ENCODE peak calls at places on chromosome 5, in nine cellular contexts. One of them, this sample, is unnamed.

GRCh38 chr5:10701567-10702039 is 59.4 kb downstream of the DAP start:
- DNase-seq in fibroblast of the aortic adventitia: peak; percentile 68
- DNase-seq in CD8-positive, alpha-beta memory T cell: no peak
- DNase-seq in CD8-positive, alpha-beta T cell: no peak
- DNase-seq in astrocyte of the spinal cord: peak; percentile 65
- DNase-seq in left ventricle myocardium inferior: no peak
- DNase-seq in IMR-90: peak; percentile 71
- DNase-seq in cardiac muscle cell: peak; percentile 50
- DNase-seq in uterus: peak; percentile 47
- DNase-seq in this sample: peak; percentile 44

GRCh38 chr5:90308787-90309585 is 100.6 kb downstream of the CETN3 start:
- DNase-seq in left ventricle myocardium inferior: no peak
- DNase-seq in cardiac muscle cell: no peak
- DNase-seq in uterus: no peak
- DNase-seq in astrocyte of the spinal cord: no peak
- DNase-seq in IMR-90: no peak
- DNase-seq in fibroblast of the aortic adventitia: no peak
- DNase-seq in CD8-positive, alpha-beta T cell: no peak
- DNase-seq in CD8-positive, alpha-beta memory T cell: no peak
- DNase-seq in this sample: no peak

GRCh38 chr5:135810188-135810943 is 24.1 kb upstream of the SLC25A48 start:
- DNase-seq in fibroblast of the aortic adventitia: no peak
- DNase-seq in cardiac muscle cell: no peak
- DNase-seq in CD8-positive, alpha-beta T cell: no peak
- DNase-seq in astrocyte of the spinal cord: no peak
- DNase-seq in IMR-90: no peak
- DNase-seq in left ventricle myocardium inferior: no peak
- DNase-seq in CD8-positive, alpha-beta memory T cell: no peak
- DNase-seq in uterus: no peak
- DNase-seq in this sample: no peak

GRCh38 chr5:40464461-40464860 is 215.3 kb upstream of the PTGER4 start:
- DNase-seq in IMR-90: peak; percentile 15
- DNase-seq in cardiac muscle cell: no peak
- DNase-seq in CD8-positive, alpha-beta T cell: no peak
- DNase-seq in left ventricle myocardium inferior: no peak
- DNase-seq in fibroblast of the aortic adventitia: peak; percentile 10
- DNase-seq in uterus: no peak
- DNase-seq in CD8-positive, alpha-beta memory T cell: no peak
- DNase-seq in astrocyte of the spinal cord: peak; percentile 36
- DNase-seq in this sample: peak; percentile 32

GRCh38 chr5:39775058-39775457 is 350.3 kb upstream of the DAB2 start:
- DNase-seq in IMR-90: peak; percentile 57
- DNase-seq in CD8-positive, alpha-beta memory T cell: no peak
- DNase-seq in astrocyte of the spinal cord: peak; percentile 44
- DNase-seq in fibroblast of the aortic adventitia: peak; percentile 48
- DNase-seq in left ventricle myocardium inferior: no peak
- DNase-seq in uterus: no peak
- DNase-seq in cardiac muscle cell: no peak
- DNase-seq in CD8-positive, alpha-beta T cell: no peak
- DNase-seq in this sample: peak; percentile 37

GRCh38 chr5:38210701-38211353 is 47.5 kb upstream of the EGFLAM start:
- DNase-seq in cardiac muscle cell: peak; percentile 20
- DNase-seq in fibroblast of the aortic adventitia: no peak
- DNase-seq in uterus: no peak
- DNase-seq in left ventricle myocardium inferior: no peak
- DNase-seq in CD8-positive, alpha-beta memory T cell: no peak
- DNase-seq in IMR-90: no peak
- DNase-seq in astrocyte of the spinal cord: no peak
- DNase-seq in CD8-positive, alpha-beta T cell: no peak
- DNase-seq in this sample: no peak

GRCh38 chr5:139842321-139842720 is 46.7 kb downstream of the PSD2 start:
- DNase-seq in IMR-90: no peak
- DNase-seq in cardiac muscle cell: no peak
- DNase-seq in left ventricle myocardium inferior: no peak
- DNase-seq in CD8-positive, alpha-beta memory T cell: no peak
- DNase-seq in astrocyte of the spinal cord: no peak
- DNase-seq in uterus: no peak
- DNase-seq in fibroblast of the aortic adventitia: no peak
- DNase-seq in CD8-positive, alpha-beta T cell: no peak
- DNase-seq in this sample: no peak

GRCh38 chr5:80934751-80935150 is 25.4 kb upstream of the RASGRF2 start:
- DNase-seq in CD8-positive, alpha-beta T cell: no peak
- DNase-seq in uterus: no peak
- DNase-seq in CD8-positive, alpha-beta memory T cell: no peak
- DNase-seq in astrocyte of the spinal cord: no peak
- DNase-seq in left ventricle myocardium inferior: no peak
- DNase-seq in IMR-90: no peak
- DNase-seq in cardiac muscle cell: no peak
- DNase-seq in fibroblast of the aortic adventitia: no peak
- DNase-seq in this sample: no peak

GRCh38 chr5:141121563-141121962 is at the start of gene PCDHB4:
- DNase-seq in cardiac muscle cell: no peak
- DNase-seq in left ventricle myocardium inferior: no peak
- DNase-seq in fibroblast of the aortic adventitia: no peak
- DNase-seq in astrocyte of the spinal cord: no peak
- DNase-seq in CD8-positive, alpha-beta T cell: no peak
- DNase-seq in uterus: peak; percentile 45
- DNase-seq in CD8-positive, alpha-beta memory T cell: no peak
- DNase-seq in IMR-90: no peak
- DNase-seq in this sample: no peak

GRCh38 chr5:83817591-83817990 is 96.9 kb upstream of the HAPLN1 start:
- DNase-seq in astrocyte of the spinal cord: no peak
- DNase-seq in CD8-positive, alpha-beta memory T cell: no peak
- DNase-seq in fibroblast of the aortic adventitia: no peak
- DNase-seq in cardiac muscle cell: no peak
- DNase-seq in left ventricle myocardium inferior: no peak
- DNase-seq in uterus: no peak
- DNase-seq in CD8-positive, alpha-beta T cell: no peak
- DNase-seq in IMR-90: no peak
- DNase-seq in this sample: no peak

GRCh38 chr5:134029156-134029555 is 24.4 kb upstream of the VDAC1 start:
- DNase-seq in IMR-90: peak; percentile 94
- DNase-seq in cardiac muscle cell: no peak
- DNase-seq in uterus: no peak
- DNase-seq in astrocyte of the spinal cord: peak; percentile 90
- DNase-seq in CD8-positive, alpha-beta memory T cell: no peak
- DNase-seq in fibroblast of the aortic adventitia: peak; percentile 93
- DNase-seq in left ventricle myocardium inferior: no peak
- DNase-seq in CD8-positive, alpha-beta T cell: no peak
- DNase-seq in this sample: peak; percentile 92

GRCh38 chr5:170570492-170570891 is 66.7 kb downstream of the KCNIP1 start:
- DNase-seq in left ventricle myocardium inferior: no peak
- DNase-seq in IMR-90: no peak
- DNase-seq in astrocyte of the spinal cord: no peak
- DNase-seq in fibroblast of the aortic adventitia: no peak
- DNase-seq in CD8-positive, alpha-beta T cell: no peak
- DNase-seq in uterus: no peak
- DNase-seq in CD8-positive, alpha-beta memory T cell: no peak
- DNase-seq in cardiac muscle cell: no peak
- DNase-seq in this sample: no peak

GRCh38 chr5:44242791-44243190 is 146.4 kb downstream of the FGF10 start:
- DNase-seq in CD8-positive, alpha-beta T cell: no peak
- DNase-seq in cardiac muscle cell: no peak
- DNase-seq in astrocyte of the spinal cord: no peak
- DNase-seq in fibroblast of the aortic adventitia: no peak
- DNase-seq in CD8-positive, alpha-beta memory T cell: no peak
- DNase-seq in IMR-90: no peak
- DNase-seq in uterus: no peak
- DNase-seq in left ventricle myocardium inferior: no peak
- DNase-seq in this sample: no peak

GRCh38 chr5:16856531-16856930 is 79.6 kb downstream of the MYO10 start:
- DNase-seq in uterus: no peak
- DNase-seq in fibroblast of the aortic adventitia: no peak
- DNase-seq in astrocyte of the spinal cord: no peak
- DNase-seq in IMR-90: peak; percentile 78
- DNase-seq in cardiac muscle cell: no peak
- DNase-seq in left ventricle myocardium inferior: no peak
- DNase-seq in CD8-positive, alpha-beta memory T cell: no peak
- DNase-seq in CD8-positive, alpha-beta T cell: no peak
- DNase-seq in this sample: peak; percentile 99

GRCh38 chr5:71013575-71013974 is 11.6 kb downstream of the NAIP start:
- DNase-seq in uterus: no peak
- DNase-seq in CD8-positive, alpha-beta T cell: no peak
- DNase-seq in fibroblast of the aortic adventitia: no peak
- DNase-seq in astrocyte of the spinal cord: no peak
- DNase-seq in cardiac muscle cell: no peak
- DNase-seq in IMR-90: no peak
- DNase-seq in left ventricle myocardium inferior: no peak
- DNase-seq in CD8-positive, alpha-beta memory T cell: no peak
- DNase-seq in this sample: no peak

GRCh38 chr5:10166392-10166791 is 83.3 kb downstream of the ATPSCKMT start:
- DNase-seq in CD8-positive, alpha-beta T cell: no peak
- DNase-seq in uterus: no peak
- DNase-seq in cardiac muscle cell: no peak
- DNase-seq in left ventricle myocardium inferior: no peak
- DNase-seq in IMR-90: no peak
- DNase-seq in astrocyte of the spinal cord: no peak
- DNase-seq in CD8-positive, alpha-beta memory T cell: no peak
- DNase-seq in fibroblast of the aortic adventitia: no peak
- DNase-seq in this sample: no peak

GRCh38 chr5:98301567-98301966 is 471.9 kb upstream of the RGMB start:
- DNase-seq in fibroblast of the aortic adventitia: no peak
- DNase-seq in CD8-positive, alpha-beta memory T cell: no peak
- DNase-seq in left ventricle myocardium inferior: no peak
- DNase-seq in cardiac muscle cell: no peak
- DNase-seq in IMR-90: no peak
- DNase-seq in astrocyte of the spinal cord: no peak
- DNase-seq in CD8-positive, alpha-beta T cell: no peak
- DNase-seq in uterus: no peak
- DNase-seq in this sample: no peak

GRCh38 chr5:124474821-124475220 is 271.6 kb downstream of the ZNF608 start:
- DNase-seq in fibroblast of the aortic adventitia: peak; percentile 8
- DNase-seq in CD8-positive, alpha-beta memory T cell: no peak
- DNase-seq in CD8-positive, alpha-beta T cell: no peak
- DNase-seq in uterus: no peak
- DNase-seq in astrocyte of the spinal cord: no peak
- DNase-seq in left ventricle myocardium inferior: no peak
- DNase-seq in IMR-90: peak; percentile 3
- DNase-seq in cardiac muscle cell: no peak
- DNase-seq in this sample: no peak

GRCh38 chr5:634191-634590 is 22.1 kb downstream of the CEP72 start:
- DNase-seq in IMR-90: no peak
- DNase-seq in CD8-positive, alpha-beta T cell: peak; percentile 45
- DNase-seq in CD8-positive, alpha-beta memory T cell: no peak
- DNase-seq in uterus: no peak
- DNase-seq in astrocyte of the spinal cord: no peak
- DNase-seq in left ventricle myocardium inferior: no peak
- DNase-seq in fibroblast of the aortic adventitia: no peak
- DNase-seq in cardiac muscle cell: no peak
- DNase-seq in this sample: no peak

DNA sequence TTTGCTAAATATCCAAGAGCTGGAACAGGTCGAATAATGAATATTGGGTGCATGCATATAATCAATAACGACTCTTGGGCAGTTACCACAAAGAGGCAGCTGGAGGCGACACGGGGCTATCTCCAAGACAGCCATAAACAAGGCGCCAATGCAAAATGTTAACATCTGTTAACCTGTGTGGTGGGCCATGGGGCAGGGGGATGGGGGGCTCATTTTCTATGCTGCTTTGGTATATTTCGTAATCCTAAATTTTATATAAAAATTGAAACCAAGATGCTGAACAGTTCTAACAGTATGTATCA is 1.3 kb upstream of the RNF44 start:
- DNase-seq in uterus: no peak
- DNase-seq in CD8-positive, alpha-beta T cell: no peak
- DNase-seq in cardiac muscle cell: no peak
- DNase-seq in left ventricle myocardium inferior: no peak
- DNase-seq in CD8-positive, alpha-beta memory T cell: no peak
- DNase-seq in IMR-90: no peak
- DNase-seq in astrocyte of the spinal cord: no peak
- DNase-seq in fibroblast of the aortic adventitia: no peak
- DNase-seq in this sample: no peak
- H3K4me3 ChIP-seq in uterus: no peak overlapping the region
- H3K4me3 ChIP-seq in CD8-positive, alpha-beta T cell: no peak overlapping the region
- H3K4me3 ChIP-seq in cardiac muscle cell: peak overlapping the region; percentile 86
- H3K4me3 ChIP-seq in left ventricle myocardium inferior: peak overlapping the region; percentile 93
- H3K4me3 ChIP-seq in CD8-positive, alpha-beta memory T cell: peak overlapping the region; percentile 60
- H3K4me3 ChIP-seq in IMR-90: no peak overlapping the region
- H3K4me3 ChIP-seq in astrocyte of the spinal cord: no peak overlapping the region
- H3K4me3 ChIP-seq in fibroblast of the aortic adventitia: no peak overlapping the region
- H3K4me3 ChIP-seq in this sample: no peak overlapping the region

GRCh38 chr5:142319560-142320426 is 5.0 kb downstream of the SPRY4 start:
- DNase-seq in fibroblast of the aortic adventitia: peak; percentile 27
- DNase-seq in CD8-positive, alpha-beta T cell: no peak
- DNase-seq in uterus: no peak
- DNase-seq in cardiac muscle cell: no peak
- DNase-seq in left ventricle myocardium inferior: no peak
- DNase-seq in astrocyte of the spinal cord: no peak
- DNase-seq in IMR-90: no peak
- DNase-seq in CD8-positive, alpha-beta memory T cell: no peak
- DNase-seq in this sample: peak; percentile 26
- H3K4me3 ChIP-seq in fibroblast of the aortic adventitia: peak overlapping the region; percentile 23
- H3K4me3 ChIP-seq in CD8-positive, alpha-beta T cell: no peak overlapping the region
- H3K4me3 ChIP-seq in uterus: no peak overlapping the region
- H3K4me3 ChIP-seq in cardiac muscle cell: no peak overlapping the region
- H3K4me3 ChIP-seq in left ventricle myocardium inferior: peak overlapping the region; percentile 96
- H3K4me3 ChIP-seq in astrocyte of the spinal cord: peak overlapping the region; percentile 87
- H3K4me3 ChIP-seq in IMR-90: peak overlapping the region; percentile 2
- H3K4me3 ChIP-seq in CD8-positive, alpha-beta memory T cell: no peak overlapping the region
- H3K4me3 ChIP-seq in this sample: no peak overlapping the region

DNA sequence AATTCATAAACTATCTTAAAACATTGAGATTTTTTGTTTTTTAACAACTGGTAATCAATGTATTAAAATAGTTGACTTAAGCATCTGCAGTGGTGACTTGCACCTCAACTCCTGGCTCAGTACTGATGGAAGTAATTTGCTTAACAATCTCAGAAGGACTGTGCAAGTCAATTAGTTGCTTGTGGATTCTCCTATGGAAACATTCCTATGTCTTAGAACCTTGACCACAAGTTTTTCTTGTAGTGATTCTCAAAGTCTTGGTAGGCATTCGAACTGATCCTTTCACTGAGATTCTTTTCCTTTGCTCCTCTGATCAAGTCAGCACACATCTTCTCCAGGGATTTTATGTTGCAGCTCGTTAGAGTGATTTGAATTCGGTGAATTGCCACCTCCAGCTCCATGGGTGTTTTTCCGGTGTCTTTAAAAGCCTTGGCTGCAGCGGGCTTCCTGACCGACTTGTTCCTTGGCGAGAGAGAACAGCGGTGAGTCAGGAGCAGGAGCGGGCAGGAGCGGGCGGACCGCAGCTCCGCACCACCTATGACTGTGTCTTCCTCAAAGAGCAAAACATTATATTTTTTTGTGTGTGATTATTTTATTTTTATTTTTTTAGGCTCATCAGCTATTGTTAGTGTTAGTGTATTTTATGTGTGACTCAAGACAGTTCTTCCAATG is 21.1 kb downstream of the HMGXB3 start:
- DNase-seq in left ventricle myocardium inferior: peak; percentile 34
- DNase-seq in cardiac muscle cell: no peak
- DNase-seq in uterus: peak; percentile 36
- DNase-seq in IMR-90: peak; percentile 19
- DNase-seq in CD8-positive, alpha-beta memory T cell: no peak
- DNase-seq in CD8-positive, alpha-beta T cell: no peak
- DNase-seq in astrocyte of the spinal cord: peak; percentile 89
- DNase-seq in fibroblast of the aortic adventitia: no peak
- DNase-seq in this sample: peak; percentile 93
- H3K4me3 ChIP-seq in left ventricle myocardium inferior: peak overlapping the region; percentile 32
- H3K4me3 ChIP-seq in cardiac muscle cell: no peak overlapping the region
- H3K4me3 ChIP-seq in uterus: no peak overlapping the region
- H3K4me3 ChIP-seq in IMR-90: no peak overlapping the region
- H3K4me3 ChIP-seq in CD8-positive, alpha-beta memory T cell: no peak overlapping the region
- H3K4me3 ChIP-seq in CD8-positive, alpha-beta T cell: no peak overlapping the region
- H3K4me3 ChIP-seq in astrocyte of the spinal cord: no peak overlapping the region
- H3K4me3 ChIP-seq in fibroblast of the aortic adventitia: no peak overlapping the region
- H3K4me3 ChIP-seq in this sample: no peak overlapping the region

GRCh38 chr5:54663876-54664275 is 146.3 kb downstream of the SNX18 start:
- DNase-seq in fibroblast of the aortic adventitia: peak; percentile 98
- DNase-seq in CD8-positive, alpha-beta memory T cell: no peak
- DNase-seq in IMR-90: peak; percentile 96
- DNase-seq in CD8-positive, alpha-beta T cell: no peak
- DNase-seq in astrocyte of the spinal cord: peak; percentile 92
- DNase-seq in left ventricle myocardium inferior: peak; percentile 20
- DNase-seq in uterus: peak; percentile 46
- DNase-seq in cardiac muscle cell: no peak
- DNase-seq in this sample: peak; percentile 82
- H3K4me3 ChIP-seq in fibroblast of the aortic adventitia: no peak overlapping the region
- H3K4me3 ChIP-seq in CD8-positive, alpha-beta memory T cell: no peak overlapping the region
- H3K4me3 ChIP-seq in IMR-90: no peak overlapping the region
- H3K4me3 ChIP-seq in CD8-positive, alpha-beta T cell: no peak overlapping the region
- H3K4me3 ChIP-seq in astrocyte of the spinal cord: no peak overlapping the region
- H3K4me3 ChIP-seq in left ventricle myocardium inferior: no peak overlapping the region
- H3K4me3 ChIP-seq in uterus: no peak overlapping the region
- H3K4me3 ChIP-seq in cardiac muscle cell: no peak overlapping the region
- H3K4me3 ChIP-seq in this sample: no peak overlapping the region

This sample was measured in epithelial cell of esophagus.